ENCODE peak calls at places on chromosomes 2 and 18, in ten cellular contexts. U is IMR-90; V is HepG2; Z is left ventricle myocardium inferior; T is AG04450; R is CD4-positive, alpha-beta T cell; K is pancreas; J is substantia nigra; X is heart right ventricle; G is RWPE1. Q is an unnamed sample.

GRCh38 chr2:112579280-112579679 is 5.1 kb upstream of the CHCHD5 start:
- DNase-seq in J (no peak), R (no peak), G (peak), K (no peak), Z (no peak), T (peak), U (peak), X (no peak), V (no peak), Q (no peak)

GRCh38 chr2:212712466-212712865 is 173.9 kb upstream of the ERBB4 start:
- DNase-seq in V (no peak), R (no peak), T (no peak), G (no peak), K (no peak), Z (no peak), U (peak), X (no peak), J (no peak), Q (no peak)

GRCh38 chr2:134359367-134360081 is 105.7 kb downstream of the MGAT5 start:
- DNase-seq in K (no peak), X (no peak), R (no peak), Z (peak), V (peak), G (no peak), T (peak), U (peak), J (no peak), Q (no peak)

GRCh38 chr2:169933124-169933711 is 106.0 kb downstream of the UBR3 start:
- DNase-seq in Z (no peak), T (no peak), K (no peak), R (no peak), U (peak), X (no peak), V (peak), J (no peak), G (peak), Q (no peak)

GRCh38 chr2:233079473-233079877 is 19.3 kb downstream of the INPP5D start:
- DNase-seq in U (no peak), R (no peak), J (no peak), V (no peak), Z (no peak), T (no peak), G (no peak), K (no peak), X (no peak), Q (no peak)

GRCh38 chr2:37854676-37855282 is 70.3 kb upstream of the RMDN2 start:
- DNase-seq in G (no peak), X (no peak), Z (no peak), J (no peak), R (no peak), V (no peak), U (no peak), T (no peak), K (no peak), Q (no peak)

GRCh38 chr2:231181848-231182247 is 16.6 kb upstream of the ARMC9 start:
- DNase-seq in V (peak), U (peak), G (no peak), T (no peak), K (no peak), J (no peak), Z (peak), X (peak), R (no peak), Q (peak)

GRCh38 chr18:53906681-53907080 is 317.8 kb downstream of the MBD2 start:
- DNase-seq in J (no peak), Z (peak), U (no peak), V (no peak), T (no peak), X (no peak), K (no peak), G (no peak), R (no peak), Q (no peak)

GRCh38 chr2:85761512-85761944 is 7.7 kb downstream of the ATOH8 start:
- DNase-seq in X (no peak), R (no peak), K (no peak), U (no peak), T (no peak), V (peak), J (no peak), Z (no peak), G (no peak), Q (no peak)

GRCh38 chr2:217798743-217799552 is 203.8 kb downstream of the TNS1 start:
- DNase-seq in U (no peak), V (no peak), Z (peak), R (no peak), K (peak), X (no peak), T (no peak), G (no peak), J (no peak), Q (peak)

GRCh38 chr18:61335737-61336555 is 2.7 kb downstream of the CDH20 start:
- DNase-seq in K (no peak), X (no peak), T (no peak), R (no peak), J (no peak), V (no peak), U (no peak), G (no peak), Z (no peak), Q (no peak)

GRCh38 chr2:201622306-201622705 is 21.0 kb downstream of the TMEM237 start:
- DNase-seq in G (no peak), J (no peak), T (no peak), U (peak), R (no peak), V (no peak), Z (no peak), K (no peak), X (no peak), Q (no peak)

GRCh38 chr2:231102772-231103171 is 22.1 kb downstream of the HTR2B start:
- DNase-seq in K (no peak), J (no peak), R (no peak), X (no peak), T (no peak), V (no peak), U (peak), Z (no peak), G (no peak), Q (no peak)

GRCh38 chr2:236562434-236562833 is 7.2 kb upstream of the ACKR3 start:
- DNase-seq in T (no peak), K (peak), Z (no peak), R (no peak), V (peak), G (peak), J (no peak), U (peak), X (no peak), Q (no peak)

GRCh38 chr2:26483957-26484565 is 6.1 kb upstream of the OTOF start:
- DNase-seq in V (no peak), G (no peak), K (peak), Z (no peak), J (no peak), X (no peak), T (no peak), U (no peak), R (no peak), Q (no peak)

GRCh38 chr18:58009166-58009565 is 34.9 kb upstream of the NEDD4L start:
- DNase-seq in V (no peak), J (no peak), Z (no peak), U (no peak), T (no peak), K (no peak), X (no peak), R (no peak), G (no peak), Q (no peak)

GRCh38 chr2:11914455-11914854 is 168.0 kb downstream of the LPIN1 start:
- DNase-seq in J (no peak), V (no peak), U (no peak), G (peak), Z (no peak), T (no peak), K (no peak), R (no peak), X (no peak), Q (no peak)

GRCh38 chr2:234495801-234496441 is 960 bp downstream of the ARL4C start:
- DNase-seq in Z (peak), U (peak), K (peak), V (no peak), X (peak), R (peak), T (no peak), J (no peak), G (no peak), Q (peak)

DNA sequence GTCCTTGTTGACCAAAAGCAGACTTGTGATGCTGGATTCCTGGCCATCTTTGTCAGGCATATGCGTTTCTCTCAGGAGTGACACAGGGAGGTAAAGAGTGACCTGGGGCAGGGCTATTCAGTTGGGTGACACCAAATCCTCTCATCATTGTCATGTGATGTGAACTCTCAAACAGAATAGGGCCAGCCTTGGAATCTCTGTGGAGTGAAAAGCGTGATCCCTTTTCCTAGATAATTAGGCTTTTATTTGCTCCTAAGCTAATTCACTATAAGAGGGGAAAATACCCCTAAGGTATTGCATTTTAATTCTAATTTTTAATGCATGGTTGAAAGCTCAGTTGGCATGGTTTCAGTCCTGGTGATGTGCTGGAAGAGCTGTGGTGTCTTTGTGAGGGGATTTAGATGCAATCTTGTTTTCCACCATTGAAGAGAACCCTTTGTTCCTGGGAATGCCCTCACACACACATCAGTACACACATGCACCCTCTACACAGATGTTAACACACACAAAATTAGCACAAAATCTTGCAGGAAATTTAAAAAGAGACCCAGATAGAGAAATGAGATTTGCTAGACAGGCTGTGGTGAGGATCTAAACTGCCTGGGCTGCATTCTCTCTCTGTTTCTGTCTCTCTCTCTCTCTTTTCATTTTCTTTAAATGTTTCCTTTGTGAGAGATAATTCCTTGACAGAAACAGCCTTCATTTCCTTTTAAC is 349.9 kb downstream of the TSN start:
- DNase-seq in V (no peak), T (no peak), J (no peak), K (no peak), X (no peak), Z (no peak), U (no peak), R (no peak), G (no peak), Q (no peak)
- H3K27ac ChIP-seq in V (no peak), T (no peak), J (no peak), K (no peak), X (no peak), Z (no peak), U (no peak), R (no peak), G (no peak), Q (no peak)

DNA sequence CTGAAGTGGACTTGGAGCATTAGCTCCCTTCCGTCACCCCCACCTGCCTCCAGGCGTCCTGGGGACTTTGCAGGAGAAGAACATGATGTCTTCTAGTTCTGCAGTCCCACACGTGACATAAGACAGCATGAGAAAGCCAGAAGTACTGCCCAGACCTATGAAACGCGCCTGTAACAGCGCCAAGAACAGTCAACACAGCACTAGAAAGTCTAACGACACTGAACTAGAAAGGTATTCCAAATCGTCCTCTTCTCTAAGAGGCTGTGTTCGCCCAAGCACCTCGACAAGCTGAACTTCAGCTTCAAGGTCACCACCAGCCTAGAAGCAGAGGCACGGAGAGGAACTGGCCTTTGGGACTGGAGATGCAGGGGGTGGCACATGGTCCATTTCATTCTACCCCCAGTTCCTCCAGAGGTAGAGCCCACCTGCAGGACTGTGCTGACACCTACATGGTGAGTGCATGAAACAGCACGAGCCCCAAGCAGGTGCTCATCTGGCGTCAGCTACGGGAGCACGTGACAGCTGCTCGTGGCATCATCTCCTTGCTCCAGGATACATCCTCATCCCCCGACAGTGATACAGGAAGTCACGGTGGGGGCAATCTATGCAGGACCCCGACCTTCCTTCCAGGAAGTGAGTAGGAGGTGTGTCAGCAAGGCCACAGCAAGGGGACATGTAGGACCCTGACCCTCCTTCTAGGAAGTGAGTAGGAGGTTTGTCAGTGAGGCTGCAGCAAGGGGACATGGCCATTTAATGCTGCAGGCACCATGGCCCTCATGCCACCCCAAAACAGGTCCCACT is 3.7 kb downstream of the HDAC4 start:
- DNase-seq in T (no peak), K (peak), G (no peak), X (no peak), J (no peak), Z (no peak), U (no peak), V (no peak), R (peak), Q (no peak)
- H3K27ac ChIP-seq in T (no peak), K (no peak), G (no peak), X (no peak), J (no peak), Z (peak), U (no peak), V (no peak), R (no peak), Q (no peak)

DNA sequence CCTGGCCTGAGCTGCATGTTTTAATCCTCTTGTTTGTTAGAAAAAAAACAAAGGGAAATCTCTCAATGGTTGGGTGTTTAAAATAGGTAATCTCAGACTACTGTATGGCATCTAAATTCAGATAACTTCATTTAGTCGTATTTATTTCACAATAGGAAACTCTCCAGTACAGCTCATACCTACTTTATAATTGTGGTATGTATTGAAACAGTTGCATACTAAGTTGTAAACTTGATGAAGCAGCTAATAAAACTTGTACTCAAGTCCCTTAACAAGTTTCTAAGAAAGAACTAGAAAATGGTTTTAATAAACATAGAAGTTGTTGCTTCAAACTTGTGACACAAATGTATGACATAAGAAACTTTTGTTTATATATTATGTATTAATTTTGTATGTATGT is 334.5 kb downstream of the PTPRM start:
- DNase-seq in J (no peak), G (no peak), K (no peak), T (no peak), V (no peak), X (no peak), Z (no peak), U (peak), R (no peak), Q (no peak)
- H3K27ac ChIP-seq in J (no peak), G (no peak), K (no peak), T (no peak), V (no peak), X (no peak), Z (no peak), U (peak), R (no peak), Q (no peak)

GRCh38 chr2:106972782-106973181 is 86.8 kb upstream of the ST6GAL2 start:
- DNase-seq in G (no peak), K (no peak), U (no peak), T (no peak), J (no peak), Z (no peak), R (no peak), V (no peak), X (no peak), Q (no peak)
- H3K27ac ChIP-seq in G (no peak), K (no peak), U (no peak), T (no peak), J (no peak), Z (no peak), R (no peak), V (no peak), X (no peak), Q (no peak)

GRCh38 chr2:30060562-30060961 is 86.2 kb upstream of the YPEL5 start:
- DNase-seq in R (no peak), T (no peak), U (no peak), K (no peak), J (no peak), Z (peak), G (no peak), V (no peak), X (no peak), Q (no peak)

DNA sequence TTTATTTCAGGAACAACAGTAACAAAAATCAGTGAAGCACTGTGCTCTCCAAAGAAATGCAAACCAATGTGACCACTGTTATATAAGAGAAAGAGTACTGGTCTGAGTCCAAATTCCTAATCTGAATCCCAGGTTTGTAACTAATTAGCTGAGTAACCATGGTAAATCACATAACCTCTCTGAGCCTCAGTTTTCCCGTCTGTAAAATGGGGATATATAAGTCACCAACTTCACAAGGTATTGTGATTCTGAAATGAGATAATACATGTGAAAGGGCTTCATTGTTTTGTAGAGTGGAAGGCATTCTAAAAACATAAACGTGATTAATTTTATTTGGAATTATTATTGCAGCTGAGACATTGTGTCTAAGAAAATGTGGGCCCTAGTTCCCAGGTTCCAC is 91.3 kb upstream of the YPEL5 start:
- DNase-seq in T (no peak), G (no peak), U (no peak), R (no peak), K (no peak), Z (no peak), J (no peak), X (no peak), V (no peak), Q (no peak)
- H3K27ac ChIP-seq in T (no peak), G (no peak), U (no peak), R (no peak), K (no peak), Z (no peak), J (no peak), X (no peak), V (no peak), Q (no peak)

DNA sequence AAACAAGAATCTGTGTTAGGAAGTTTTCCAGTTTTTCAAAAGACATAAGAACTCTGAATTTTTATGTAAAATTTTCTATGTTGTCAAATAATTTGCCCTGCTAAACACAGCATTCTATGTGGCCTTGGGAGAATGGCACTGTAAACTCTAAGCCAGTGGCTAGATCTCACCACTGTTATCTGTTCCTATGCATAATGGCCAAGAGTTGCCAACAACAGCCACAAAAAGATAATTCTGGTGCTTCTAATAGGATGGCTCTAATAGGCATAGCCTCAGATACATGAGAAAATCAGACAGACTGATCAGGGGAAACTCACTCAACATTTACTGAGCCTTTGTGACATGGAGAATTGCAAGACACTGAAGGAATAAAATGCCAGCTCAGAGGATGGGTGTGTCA is 63.8 kb downstream of the COBLL1 start:
- DNase-seq in R (no peak), U (no peak), V (no peak), T (no peak), G (no peak), K (no peak), X (no peak), Z (no peak), J (no peak), Q (no peak)
- H3K27ac ChIP-seq in R (no peak), U (no peak), V (no peak), T (no peak), G (no peak), K (no peak), X (no peak), Z (peak), J (no peak), Q (no peak)

DNA sequence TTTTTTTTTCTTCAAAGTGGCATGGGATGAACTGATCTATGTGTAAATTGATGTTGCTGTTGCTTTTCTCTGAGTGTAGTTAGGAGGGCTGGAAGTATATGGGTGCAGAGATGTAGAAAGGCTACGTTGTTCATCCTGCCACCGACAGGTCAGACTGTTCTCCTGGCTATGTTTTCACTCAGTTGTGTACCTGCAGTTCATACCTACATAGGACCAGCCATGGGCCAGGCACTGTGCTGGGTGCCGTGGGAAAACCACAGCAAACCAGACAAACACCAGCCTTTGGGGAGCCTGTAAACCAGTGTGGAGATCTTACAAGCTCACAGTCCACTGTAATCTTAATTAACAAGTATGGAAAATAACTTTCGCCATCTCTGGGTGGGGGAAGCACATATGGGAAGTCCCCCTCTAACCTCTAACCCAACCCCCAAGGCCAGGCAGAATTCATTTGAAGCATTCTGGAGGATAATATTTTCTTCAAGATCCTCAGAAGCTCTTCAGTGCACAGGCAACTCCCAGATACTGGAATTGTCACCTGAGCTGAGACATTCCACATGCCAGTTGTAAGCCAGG is 12.7 kb downstream of the NCK2 start:
- DNase-seq in Z (no peak), U (no peak), R (no peak), G (no peak), X (no peak), V (no peak), K (no peak), J (no peak), T (no peak), Q (no peak)
- H3K27ac ChIP-seq in Z (no peak), U (no peak), R (peak), G (no peak), X (no peak), V (no peak), K (no peak), J (no peak), T (no peak), Q (no peak)

DNA sequence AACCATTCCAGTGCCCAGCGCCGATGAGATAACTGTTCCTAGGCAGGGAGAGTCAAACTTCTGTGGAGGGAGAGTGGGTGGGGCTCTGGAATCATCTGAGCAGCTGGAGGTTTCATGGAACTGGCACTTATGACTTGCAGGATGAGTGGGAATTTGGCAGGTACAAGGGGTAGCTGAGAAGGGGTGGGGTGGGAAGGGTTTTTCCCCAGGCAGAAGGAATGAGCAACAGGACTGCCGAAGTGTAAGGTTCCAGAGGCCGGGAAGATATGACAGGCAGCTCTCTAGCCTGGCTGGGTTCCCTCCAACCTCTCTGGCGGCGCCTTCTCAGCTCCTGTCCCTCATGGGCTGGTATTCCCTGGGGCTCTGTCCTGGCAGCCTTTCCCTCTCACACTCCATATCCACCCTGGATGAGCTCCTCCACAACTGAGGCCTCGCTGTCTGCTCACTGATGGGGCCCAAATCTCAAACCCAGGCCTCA is 2.5 kb upstream of the TET3 start:
- DNase-seq in J (no peak), Z (no peak), U (peak), V (no peak), G (peak), X (peak), R (no peak), T (no peak), K (no peak), Q (no peak)
- H3K27ac ChIP-seq in J (no peak), Z (no peak), U (no peak), V (no peak), G (peak), X (no peak), R (no peak), T (no peak), K (peak), Q (no peak)